ENCODE peak calls at places on chromosomes 6 and 20, in five cellular contexts. E is astrocyte of the spinal cord, M is bronchial epithelial cell, F is brain microvascular endothelial cell, T is GM23248. J is an unnamed sample.

GRCh38 chr6:92376711-92377110 is 1042.6 kb downstream of the EPHA7 start:
- DNase-seq in E (no peak), M (no peak), F (no peak), T (no peak), J (peak; percentile 46)

GRCh38 chr6:87155920-87156600 is 695 bp downstream of the ZNF292 start:
- DNase-seq in E (peak; percentile 46), M (peak; percentile 42), F (peak; percentile 66), T (peak; percentile 83), J (peak; percentile 64)

GRCh38 chr20:49594143-49594928 is 26.4 kb upstream of the PTGIS start:
- DNase-seq in E (peak; percentile 62), M (peak; percentile 38), F (peak; percentile 53), T (peak; percentile 94), J (no peak)

GRCh38 chr6:150881911-150882481 is 16.5 kb downstream of the MTHFD1L start:
- DNase-seq in E (peak; percentile 89), M (peak; percentile 76), F (peak; percentile 99), T (peak; percentile 96), J (peak; percentile 55)

GRCh38 chr6:80690611-80691090 is 584.2 kb downstream of the BCKDHB start:
- DNase-seq in E (peak; percentile 44), M (no peak), F (no peak), T (peak; percentile 41), J (no peak)

GRCh38 chr6:20236899-20237600 is 24.8 kb upstream of the MBOAT1 start:
- DNase-seq in E (no peak), M (no peak), F (no peak), T (no peak), J (no peak)

GRCh38 chr6:153131037-153131981 is at the start of gene RGS17:
- DNase-seq in E (peak; percentile 80), M (no peak), F (peak; percentile 49), T (peak; percentile 81), J (peak; percentile 78)

GRCh38 chr6:16535564-16535963 is 225.7 kb downstream of the ATXN1 start:
- DNase-seq in E (no peak), M (no peak), F (no peak), T (no peak), J (no peak)

GRCh38 chr20:58688838-58689237 is 3.8 kb upstream of the NPEPL1 start:
- DNase-seq in E (no peak), M (no peak), F (no peak), T (no peak), J (no peak)

GRCh38 chr20:35008411-35009342 is 53.0 kb downstream of the MYH7B start:
- DNase-seq in E (no peak), M (no peak), F (no peak), T (peak; percentile 65), J (no peak)

GRCh38 chr6:40210628-40211056 is 276.4 kb upstream of the MOCS1 start:
- DNase-seq in E (no peak), M (no peak), F (no peak), T (no peak), J (no peak)

GRCh38 chr6:43570876-43571441 is 4.9 kb downstream of the XPO5 start:
- DNase-seq in E (no peak), M (peak; percentile 83), F (no peak), T (peak; percentile 20), J (peak; percentile 37)

GRCh38 chr6:21402368-21402767 is 191.2 kb upstream of the SOX4 start:
- DNase-seq in E (peak; percentile 15), M (no peak), F (no peak), T (peak; percentile 83), J (no peak)

GRCh38 chr6:108227290-108227689 is 33.5 kb downstream of the SNX3 start:
- DNase-seq in E (no peak), M (peak; percentile 17), F (no peak), T (no peak), J (no peak)

GRCh38 chr6:3861424-3861823 is 12.3 kb downstream of the FAM50B start:
- DNase-seq in E (no peak), M (peak; percentile 50), F (no peak), T (no peak), J (no peak)

GRCh38 chr6:6701864-6702263 is 113.3 kb downstream of the LY86 start:
- DNase-seq in E (no peak), M (no peak), F (no peak), T (peak; percentile 49), J (no peak)

GRCh38 chr6:137910424-137910834 is 43.4 kb downstream of the TNFAIP3 start:
- DNase-seq in E (peak; percentile 27), M (no peak), F (peak; percentile 12), T (peak; percentile 54), J (no peak)

GRCh38 chr6:24016286-24016685 is 109.7 kb upstream of the NRSN1 start:
- DNase-seq in E (no peak), M (no peak), F (no peak), T (no peak), J (no peak)

GRCh38 chr6:4647414-4648365 is 128.5 kb upstream of the CDYL start:
- DNase-seq in E (peak; percentile 81), M (peak; percentile 51), F (peak; percentile 69), T (peak; percentile 80), J (peak; percentile 89)

GRCh38 chr6:164563866-164564265 is 745.5 kb downstream of the C6orf118 start:
- DNase-seq in E (no peak), M (no peak), F (no peak), T (no peak), J (no peak)

GRCh38 chr20:39588148-39588757 is 626.1 kb downstream of the DHX35 start:
- DNase-seq in E (no peak), M (no peak), F (no peak), T (no peak), J (peak; percentile 79)

GRCh38 chr20:11891827-11892521 is 25.7 kb upstream of the BTBD3 start:
- DNase-seq in E (peak; percentile 73), M (peak; percentile 69), F (peak; percentile 74), T (peak; percentile 89), J (peak; percentile 88)

GRCh38 chr6:14354919-14355572 is 237.5 kb downstream of the CD83 start:
- DNase-seq in E (peak; percentile 91), M (peak; percentile 78), F (peak; percentile 90), T (peak; percentile 90), J (peak; percentile 30)

GRCh38 chr6:132401120-132401940 is at the start of gene MOXD1:
- DNase-seq in E (no peak), M (no peak), F (no peak), T (peak; percentile 90), J (no peak)

GRCh38 chr20:38671701-38672292 is 52.5 kb upstream of the SLC32A1 start:
- DNase-seq in E (no peak), M (no peak), F (no peak), T (no peak), J (no peak)

GRCh38 chr6:170080828-170081368 is 210.0 kb downstream of the DLL1 start:
- DNase-seq in E (no peak), M (no peak), F (no peak), T (no peak), J (no peak)

GRCh38 chr6:43078651-43079050 is 2.5 kb downstream of the PTK7 start:
- DNase-seq in E (peak; percentile 59), M (no peak), F (peak; percentile 32), T (peak; percentile 50), J (no peak)

GRCh38 chr6:36753671-36754485 is 56.3 kb downstream of the RAB44 start:
- DNase-seq in E (no peak), M (no peak), F (no peak), T (no peak), J (no peak)

GRCh38 chr20:34112600-34113061 is 588 bp upstream of the EIF2S2 start:
- DNase-seq in E (no peak), M (peak; percentile 25), F (peak; percentile 34), T (peak; percentile 63), J (peak; percentile 51)

GRCh38 chr6:156061958-156062661 is 606.5 kb upstream of the NOX3 start:
- DNase-seq in E (no peak), M (no peak), F (no peak), T (no peak), J (no peak)

GRCh38 chr6:38773338-38773737 is 58.2 kb downstream of the DNAH8 start:
- DNase-seq in E (no peak), M (peak; percentile 58), F (no peak), T (no peak), J (peak; percentile 12)

GRCh38 chr6:78353040-78353439 is 514.3 kb upstream of the IRAK1BP1 start:
- DNase-seq in E (no peak), M (no peak), F (no peak), T (no peak), J (no peak)

GRCh38 chr20:47007826-47008655 is 113.4 kb downstream of the EYA2 start:
- DNase-seq in E (no peak), M (no peak), F (no peak), T (no peak), J (no peak)

GRCh38 chr6:46626228-46626909 is 26.2 kb downstream of the CYP39A1 start:
- DNase-seq in E (peak; percentile 56), M (peak; percentile 53), F (peak; percentile 18), T (peak; percentile 73), J (peak; percentile 39)

GRCh38 chr6:42100029-42100901 is 42.2 kb downstream of the C6orf132 start:
- DNase-seq in E (peak; percentile 56), M (peak; percentile 56), F (peak; percentile 64), T (peak; percentile 85), J (no peak)

GRCh38 chr6:20661721-20662120 is 127.5 kb downstream of the CDKAL1 start:
- DNase-seq in E (peak; percentile 25), M (peak; percentile 97), F (no peak), T (peak; percentile 3), J (peak; percentile 81)

GRCh38 chr20:4633780-4634179 is 87.9 kb upstream of the PRND start:
- DNase-seq in E (peak; percentile 65), M (peak; percentile 76), F (peak; percentile 75), T (peak; percentile 89), J (peak; percentile 62)

GRCh38 chr20:33301192-33301930 is 18.3 kb downstream of the BPIFB1 start:
- DNase-seq in E (no peak), M (no peak), F (peak; percentile 10), T (peak; percentile 78), J (no peak)

DNA sequence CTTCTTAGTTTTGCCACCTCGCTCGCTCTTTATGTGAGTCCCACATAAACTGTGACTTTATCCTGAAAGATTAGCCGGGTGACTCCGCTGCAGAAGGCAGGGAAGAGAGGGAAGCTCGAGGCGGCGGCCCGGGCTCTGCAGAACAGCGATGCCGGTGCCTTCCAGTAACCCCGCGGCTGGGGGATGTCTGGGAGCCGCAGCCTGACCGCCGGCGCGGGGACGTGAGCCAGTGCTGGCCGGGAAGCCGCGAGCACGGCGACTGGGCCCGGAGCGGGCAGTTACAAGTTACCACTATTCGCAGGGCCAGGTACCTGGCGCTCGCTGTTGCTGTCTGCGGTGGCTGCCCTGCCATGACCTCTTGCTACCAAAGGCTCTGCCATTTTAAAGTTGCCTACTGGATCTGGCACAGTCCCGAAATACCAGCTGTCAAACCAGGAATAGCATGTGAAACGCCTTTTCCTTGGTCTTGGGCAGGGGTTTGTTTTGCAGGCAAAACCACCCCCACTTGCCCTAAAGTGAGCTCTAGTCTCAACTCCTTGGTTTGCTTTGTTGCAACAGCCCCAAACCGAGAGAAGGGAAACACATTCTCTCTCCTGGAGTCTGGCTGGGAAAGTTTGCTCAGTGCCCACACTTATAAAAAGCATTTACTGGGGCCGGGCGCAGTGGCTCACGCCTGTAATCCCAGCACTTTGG is 124.0 kb upstream of the SLC2A12 start:
- DNase-seq in E (peak; percentile 65), M (no peak), F (peak; percentile 49), T (peak; percentile 76), J (peak; percentile 39)
- H3K4me3 ChIP-seq in E (peak overlapping the region; percentile 57), M (no peak overlapping the region), F (peak overlapping the region; percentile 78), T (peak overlapping the region; percentile 99), J (peak overlapping the region; percentile 76)

GRCh38 chr20:32162367-32162766 is 45.2 kb downstream of the PLAGL2 start:
- DNase-seq in E (no peak), M (no peak), F (no peak), T (no peak), J (no peak)
- H3K4me3 ChIP-seq in E (no peak overlapping the region), M (no peak overlapping the region), F (no peak overlapping the region), T (no peak overlapping the region), J (no peak overlapping the region)

GRCh38 chr6:105194591-105194990 is 14.8 kb upstream of the POPDC3 start:
- DNase-seq in E (no peak), M (no peak), F (no peak), T (no peak), J (no peak)
- H3K4me3 ChIP-seq in E (no peak overlapping the region), M (no peak overlapping the region), F (no peak overlapping the region), T (no peak overlapping the region), J (no peak overlapping the region)

GRCh38 chr20:56412473-56412790 is 372 bp downstream of the CASS4 start:
- DNase-seq in E (no peak), M (no peak), F (no peak), T (no peak), J (no peak)
- H3K4me3 ChIP-seq in E (peak overlapping the region; percentile 0), M (no peak overlapping the region), F (no peak overlapping the region), T (peak overlapping the region; percentile 59), J (no peak overlapping the region)